ENCODE peak calls at places on chromosomes 6 and 20, in five cellular contexts. W is stomach, R is transverse colon, T is uterus, X is heart left ventricle. Z is an unnamed sample.

GRCh38 chr20:35463455-35464300 is 8.3 kb downstream of the CEP250 start:
- DNase-seq in R (peak), W (peak), T (peak), X (peak), Z (no peak)

GRCh38 chr6:53645850-53646249 is 19.7 kb downstream of the KLHL31 start:
- DNase-seq in W (no peak), R (no peak), X (no peak), T (no peak), Z (no peak)

GRCh38 chr20:37276494-37277252 is 12.8 kb upstream of the MANBAL start:
- DNase-seq in W (peak), T (peak), X (peak), R (peak), Z (no peak)

GRCh38 chr6:111589366-111589765 is 16.3 kb downstream of the TRAF3IP2 start:
- DNase-seq in W (no peak), T (peak), R (no peak), X (no peak), Z (no peak)

GRCh38 chr6:150142657-150143501 is at the start of gene PPP1R14C:
- DNase-seq in W (no peak), X (peak), R (peak), T (no peak), Z (no peak)

GRCh38 chr6:35044145-35044745 is 96.9 kb downstream of the TCP11 start:
- DNase-seq in X (peak), R (peak), T (no peak), W (no peak), Z (no peak)

GRCh38 chr20:37511605-37512275 is 9.3 kb upstream of the NNAT start:
- DNase-seq in W (no peak), R (no peak), X (no peak), T (no peak), Z (no peak)

GRCh38 chr6:6058054-6058444 is 51.3 kb upstream of the NRN1 start:
- DNase-seq in R (no peak), W (no peak), T (no peak), X (no peak), Z (no peak)

GRCh38 chr6:27565839-27566779 is 93.2 kb upstream of the ZNF184 start:
- DNase-seq in R (no peak), X (no peak), T (no peak), W (no peak), Z (peak)

GRCh38 chr6:51718533-51718932 is 368.9 kb downstream of the PKHD1 start:
- DNase-seq in R (no peak), W (no peak), X (no peak), T (no peak), Z (no peak)

GRCh38 chr6:3881722-3882421 is 32.7 kb downstream of the FAM50B start:
- DNase-seq in W (no peak), T (no peak), X (no peak), R (no peak), Z (no peak)

GRCh38 chr20:1328680-1329330 is at the start of gene SDCBP2:
- DNase-seq in R (peak), W (peak), T (no peak), X (no peak), Z (peak)

GRCh38 chr20:1327827-1328679 is 886 bp downstream of the SDCBP2 start:
- DNase-seq in W (no peak), T (peak), R (peak), X (no peak), Z (peak)

GRCh38 chr20:1331101-1331500 is 2.2 kb upstream of the SDCBP2 start:
- DNase-seq in X (no peak), T (no peak), R (no peak), W (no peak), Z (peak)

GRCh38 chr20:1331801-1332453 is 3.0 kb upstream of the SDCBP2 start:
- DNase-seq in X (no peak), W (no peak), T (no peak), R (no peak), Z (peak)

DNA sequence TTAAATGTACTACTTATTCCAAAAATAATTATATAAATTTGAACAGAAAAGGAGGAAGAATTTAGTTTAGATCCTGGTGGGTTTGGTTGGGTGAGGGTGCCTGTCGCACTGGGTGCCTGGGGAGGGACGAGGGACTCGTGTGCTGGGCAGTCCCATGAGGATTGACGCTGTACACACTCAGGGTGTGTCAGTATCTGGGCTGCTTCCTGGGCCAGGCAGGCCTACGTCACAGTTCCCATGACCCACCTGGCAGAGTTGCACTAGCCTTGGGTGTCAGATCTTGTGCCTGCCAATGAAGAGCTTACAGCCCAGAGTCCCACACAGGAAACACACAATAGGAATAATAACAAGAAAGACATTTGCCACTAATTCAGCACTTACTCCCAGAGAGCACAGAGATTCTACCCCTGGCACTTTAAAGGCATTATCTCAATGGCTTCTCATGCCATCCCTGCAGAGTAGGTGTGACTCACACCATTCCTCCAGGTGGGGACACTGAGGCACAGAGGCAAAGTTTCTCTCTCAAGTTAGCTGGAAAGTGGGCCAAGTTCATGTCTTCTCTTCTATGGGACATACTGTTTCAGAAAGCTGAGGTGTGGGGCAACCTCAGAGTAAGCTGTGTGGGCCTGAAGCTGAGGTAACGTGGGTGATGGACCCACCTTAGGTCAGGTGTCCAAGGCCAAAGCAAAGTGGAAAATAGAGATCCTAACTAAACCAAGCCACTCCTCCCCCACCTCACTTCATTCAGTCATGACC is 1.3 kb upstream of the SDCBP2 start:
- DNase-seq in W (peak), X (peak), R (peak), T (peak), Z (peak)
- TF ChIP-seq POLR2A in W (no peak), X (no peak), R (peak), T (no peak), Z (no peak)

DNA sequence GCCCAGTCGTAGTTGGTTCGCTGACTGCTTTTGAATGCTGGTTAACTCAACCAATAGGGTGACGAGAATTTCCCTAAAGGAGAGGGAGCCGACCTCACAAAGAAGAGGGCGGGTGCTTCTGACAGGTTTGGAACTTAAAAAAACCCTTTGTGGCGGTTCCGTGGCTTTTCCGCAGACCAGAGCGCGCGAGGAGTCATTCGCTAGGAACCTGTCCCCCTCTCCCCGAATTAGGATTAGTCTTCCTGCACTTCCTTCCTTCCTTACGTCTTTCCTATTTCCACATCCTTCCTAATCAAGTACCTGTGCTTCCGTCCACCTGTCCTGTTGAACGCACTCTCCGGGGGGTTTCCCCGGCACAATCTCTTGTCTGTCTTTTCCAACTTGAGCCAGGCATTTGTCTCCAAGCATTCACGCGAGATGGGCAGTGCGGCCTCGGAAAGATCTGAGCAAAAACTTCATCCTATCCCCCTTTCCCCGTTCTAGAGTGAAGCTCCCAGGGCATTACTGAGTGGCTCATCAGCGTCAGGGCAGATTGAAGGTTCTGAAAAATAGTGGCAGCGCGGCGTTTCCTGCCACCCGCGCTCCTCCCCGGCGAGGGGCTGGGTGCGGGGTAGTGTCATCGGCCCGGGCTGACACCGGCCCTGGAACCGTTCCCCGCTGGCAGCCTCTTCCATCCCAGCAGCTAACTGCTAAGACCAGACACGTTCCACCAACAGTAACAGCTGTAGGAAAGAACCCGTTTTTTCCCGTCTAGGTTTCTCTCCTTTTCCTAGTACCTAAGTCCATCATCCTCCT is 1.5 kb upstream of the STXBP5 start:
- DNase-seq in W (peak), R (peak), X (peak), T (peak), Z (peak)
- TF ChIP-seq POLR2A in W (peak), R (peak), X (no peak), T (peak), Z (no peak)

GRCh38 chr6:31844507-31844906 is 17.0 kb downstream of the HSPA1B start:
- DNase-seq in X (no peak), W (no peak), R (no peak), T (no peak), Z (no peak)
- TF ChIP-seq POLR2A in X (no peak), W (no peak), R (no peak), T (no peak), Z (no peak)

GRCh38 chr20:32062776-32063170 is 10.7 kb downstream of the HCK start:
- DNase-seq in T (no peak), R (peak), X (peak), W (peak), Z (no peak)
- TF ChIP-seq POLR2A in T (no peak), R (no peak), X (no peak), W (no peak), Z (no peak)

GRCh38 chr20:62805365-62805710 is 703 bp downstream of the OGFR start:
- DNase-seq in W (no peak), X (no peak), T (no peak), R (no peak), Z (no peak)

GRCh38 chr20:62804632-62805364 is at the start of gene OGFR:
- DNase-seq in T (peak), R (peak), X (peak), W (peak), Z (no peak)

GRCh38 chr20:62807444-62808210 is 3.0 kb downstream of the OGFR start:
- DNase-seq in W (no peak), T (no peak), R (no peak), X (no peak), Z (no peak)

GRCh38 chr20:62805711-62806382 is 1.2 kb downstream of the OGFR start:
- DNase-seq in X (peak), W (no peak), T (no peak), R (no peak), Z (no peak)

GRCh38 chr20:62806383-62807050 is 1.9 kb downstream of the OGFR start:
- DNase-seq in X (no peak), W (no peak), R (no peak), T (no peak), Z (no peak)
- TF ChIP-seq POLR2A in X (no peak), W (no peak), R (no peak), T (no peak), Z (no peak)

GRCh38 chr20:46689754-46690085 is 476 bp upstream of the TP53RK start:
- DNase-seq in X (no peak), T (no peak), W (no peak), R (no peak), Z (no peak)
- TF ChIP-seq POLR2A in X (no peak), T (no peak), W (no peak), R (no peak), Z (no peak)

GRCh38 chr6:125781307-125781868 is 9.4 kb upstream of the NCOA7 start:
- DNase-seq in T (peak), W (peak), X (no peak), R (peak), Z (no peak)

GRCh38 chr6:125780540-125781306 is 10.0 kb upstream of the NCOA7 start:
- DNase-seq in X (peak), W (peak), T (peak), R (peak), Z (no peak)

GRCh38 chr6:125784365-125784764 is 6.4 kb upstream of the NCOA7 start:
- DNase-seq in T (no peak), W (no peak), X (no peak), R (no peak), Z (no peak)

DNA sequence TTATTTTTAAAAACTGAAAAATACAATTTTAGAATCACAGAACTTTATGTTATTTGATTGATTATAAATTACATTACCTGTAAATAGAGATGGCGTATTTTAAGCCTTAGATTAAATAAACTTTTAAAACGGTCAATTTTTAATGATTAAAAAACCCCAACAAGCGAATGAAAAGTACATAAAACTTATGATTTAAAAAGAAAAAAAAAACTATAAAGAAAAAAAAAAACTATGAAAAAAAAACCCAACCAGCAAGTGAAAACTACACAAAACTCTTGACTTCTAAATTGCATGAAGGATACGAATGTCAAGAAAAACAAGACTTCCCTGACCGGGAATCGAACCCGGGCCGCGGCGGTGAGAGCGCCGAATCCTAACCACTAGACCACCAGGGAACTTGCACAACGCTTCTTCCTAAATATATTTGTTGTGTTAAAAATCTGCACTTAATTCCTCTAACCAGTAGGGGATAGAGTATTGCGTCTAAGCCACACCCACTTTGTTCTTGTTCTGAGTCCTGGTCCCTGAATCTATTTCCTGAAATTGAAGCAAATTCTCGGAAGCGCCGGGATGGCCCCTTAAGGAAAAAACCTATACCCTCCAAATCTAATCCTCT is 10.7 kb upstream of the NCOA7 start:
- DNase-seq in R (peak), W (peak), T (peak), X (peak), Z (peak)
- TF ChIP-seq POLR2A in R (no peak), W (no peak), T (no peak), X (no peak), Z (no peak)

GRCh38 chr20:13638162-13638495 is 603 bp downstream of the TASP1 start:
- DNase-seq in T (no peak), X (no peak), R (peak), W (no peak), Z (no peak)

GRCh38 chr20:13644010-13644409 is 5.3 kb upstream of the TASP1 start:
- DNase-seq in R (no peak), W (no peak), X (no peak), T (no peak), Z (no peak)

GRCh38 chr20:13638496-13639477 is at the start of gene TASP1:
- DNase-seq in X (peak), W (peak), T (peak), R (peak), Z (peak)
- TF ChIP-seq POLR2A in X (no peak), W (no peak), T (peak), R (peak), Z (no peak)

GRCh38 chr20:62645613-62646012 is 3.3 kb downstream of the SLCO4A1 start:
- DNase-seq in X (no peak), R (no peak), W (no peak), T (no peak), Z (no peak)

GRCh38 chr20:62648318-62648995 is 6.2 kb downstream of the SLCO4A1 start:
- DNase-seq in R (no peak), X (no peak), T (no peak), W (no peak), Z (no peak)

GRCh38 chr20:62646851-62647520 is 4.7 kb downstream of the SLCO4A1 start:
- DNase-seq in T (no peak), W (peak), X (peak), R (peak), Z (no peak)

GRCh38 chr20:62649140-62649539 is 6.8 kb downstream of the SLCO4A1 start:
- DNase-seq in R (no peak), W (no peak), X (no peak), T (no peak), Z (no peak)

DNA sequence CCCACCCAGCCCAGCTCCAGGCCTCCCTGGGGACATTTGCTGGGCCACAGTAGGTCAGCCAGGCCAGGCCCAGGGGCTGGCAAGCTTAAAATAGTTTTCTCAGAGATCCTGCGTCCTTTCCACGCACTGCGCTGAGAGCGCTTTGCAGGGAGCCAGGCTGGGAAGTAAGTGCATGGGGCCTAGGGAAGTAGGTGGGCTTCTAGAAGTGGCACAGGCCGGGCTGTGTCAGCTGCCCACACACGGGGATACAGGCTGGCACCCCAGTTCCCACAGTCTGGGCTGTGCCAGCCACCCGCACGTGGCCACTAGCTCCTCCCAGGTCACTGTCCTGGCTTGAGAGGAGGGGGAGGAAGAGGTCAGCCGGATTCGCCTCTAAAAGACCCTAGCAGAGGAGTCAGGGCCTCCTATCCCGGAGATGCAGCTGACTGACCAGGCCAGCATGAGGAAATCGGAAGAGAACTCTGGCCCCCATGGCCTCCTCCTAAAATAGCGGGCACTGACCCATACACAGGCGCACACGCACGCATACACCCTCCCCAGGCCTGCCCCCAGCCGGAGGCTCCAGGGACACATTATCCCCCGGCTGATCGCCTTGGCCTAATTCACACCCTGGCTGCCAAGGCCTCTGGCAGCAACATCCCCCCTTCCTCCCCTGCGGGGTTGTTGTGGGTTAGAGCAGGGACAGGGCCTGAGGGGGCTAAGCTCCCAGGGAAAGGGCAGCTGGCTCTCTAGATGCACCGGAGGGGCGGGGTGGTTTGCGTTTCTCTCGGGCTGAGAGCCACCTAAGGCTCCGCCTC is 5.4 kb downstream of the SLCO4A1 start:
- DNase-seq in T (peak), W (peak), X (peak), R (no peak), Z (no peak)
- TF ChIP-seq POLR2A in T (no peak), W (no peak), X (no peak), R (no peak), Z (no peak)